ENCODE peak calls at places on chromosomes 16 and 17, in four cellular contexts. Z, B, U and N are unnamed samples.

GRCh38 chr17:33499025-33499424 is 205.9 kb upstream of the ASIC2 start:
- DNase-seq in U (no peak), Z (no peak), B (no peak), N (no peak)

GRCh38 chr17:14741516-14741915 is 440.6 kb downstream of the HS3ST3B1 start:
- DNase-seq in Z (peak), B (no peak), U (no peak), N (no peak)

GRCh38 chr16:4913130-4913773 is 23.7 kb downstream of the PPL start:
- DNase-seq in U (no peak), B (no peak), Z (no peak), N (no peak)

GRCh38 chr16:4314532-4315184 is 1.2 kb upstream of the GLIS2 start:
- DNase-seq in B (peak), Z (peak), U (no peak), N (peak)

GRCh38 chr16:27892879-27893278 is 170.6 kb downstream of the GSG1L start:
- DNase-seq in U (no peak), Z (peak), B (no peak), N (no peak)

GRCh38 chr17:15351925-15352324 is 10.5 kb upstream of the TEKT3 start:
- DNase-seq in Z (peak), U (no peak), B (no peak), N (no peak)

GRCh38 chr17:7479389-7480192 is at the start of gene ZBTB4:
- DNase-seq in B (peak), U (peak), Z (peak), N (no peak)

GRCh38 chr17:66466933-66467367 is 164.5 kb downstream of the PRKCA start:
- DNase-seq in U (no peak), Z (peak), B (peak), N (no peak)

GRCh38 chr16:53892155-53892554 is 188.2 kb downstream of the FTO start:
- DNase-seq in Z (peak), B (peak), U (peak), N (no peak)

GRCh38 chr17:80270836-80271235 is 10.2 kb downstream of the RNF213 start:
- DNase-seq in U (peak), Z (peak), B (peak), N (no peak)

GRCh38 chr17:61393550-61393903 is 6.1 kb upstream of the TBX2 start:
- DNase-seq in Z (no peak), U (no peak), B (no peak), N (no peak)

GRCh38 chr17:55845385-55845784 is 94.5 kb downstream of the PCTP start:
- DNase-seq in U (peak), B (no peak), Z (peak), N (no peak)

GRCh38 chr17:57956311-57957119 is 1.3 kb upstream of the CUEDC1 start:
- DNase-seq in U (no peak), B (peak), Z (no peak), N (no peak)

GRCh38 chr16:575354-576196 is 5.8 kb downstream of the PIGQ start:
- DNase-seq in Z (no peak), B (no peak), U (no peak), N (no peak)

GRCh38 chr16:75250809-75251279 is 580 bp downstream of the BCAR1 start:
- DNase-seq in Z (no peak), U (no peak), B (no peak), N (no peak)

GRCh38 chr16:9035986-9036385 is 55.5 kb upstream of the HAPSTR1 start:
- DNase-seq in Z (no peak), U (no peak), B (no peak), N (no peak)

GRCh38 chr17:17684901-17685774 is 3.9 kb downstream of the RAI1 start:
- DNase-seq in B (no peak), U (no peak), Z (peak), N (no peak)

GRCh38 chr16:9090101-9090959 is 1.1 kb upstream of the HAPSTR1 start:
- DNase-seq in B (peak), U (peak), Z (no peak), N (no peak)

GRCh38 chr16:54462151-54462651 is 175.6 kb upstream of the IRX3 start:
- DNase-seq in B (no peak), Z (no peak), U (no peak), N (no peak)